ENCODE peak calls at places on chromosome 15, in five cellular contexts. B, W, Q, R and G are unnamed samples. For H3K36me3 and H3K4me1, the result is how much of the 10 kb centered on the place peaks cover.

GRCh38 chr15:70029297-70029701 is 68.4 kb downstream of the TLE3 start:
- DNase-seq in Q (no peak), B (no peak), R (no peak), W (peak), G (no peak)

GRCh38 chr15:40287968-40288367 is 5.1 kb upstream of the ANKRD63 start:
- DNase-seq in Q (no peak), B (no peak), R (no peak), W (no peak), G (no peak)

GRCh38 chr15:81825136-81825535 is 220.7 kb downstream of the MEX3B start:
- DNase-seq in B (no peak), W (no peak), R (no peak), Q (no peak), G (no peak)

GRCh38 chr15:88834211-88834812 is 31.1 kb downstream of the ACAN start:
- DNase-seq in W (peak), Q (peak), R (peak), B (peak), G (peak)

GRCh38 chr15:88894819-88895767 is at the start of gene HAPLN3:
- DNase-seq in W (peak), Q (peak), B (peak), R (peak), G (peak)

GRCh38 chr15:57060799-57061198 is 142.4 kb downstream of the TCF12 start:
- DNase-seq in R (no peak), Q (peak), W (no peak), B (peak), G (no peak)

GRCh38 chr15:62153228-62153627 is 11.9 kb downstream of the C2CD4B start:
- DNase-seq in R (no peak), B (no peak), Q (no peak), W (no peak), G (no peak)

GRCh38 chr15:48703544-48703943 is 58.0 kb upstream of the FBN1 start:
- DNase-seq in R (no peak), B (no peak), Q (no peak), W (no peak), G (no peak)

GRCh38 chr15:85588657-85589056 is 206.1 kb downstream of the KLHL25 start:
- DNase-seq in W (no peak), B (peak), R (no peak), Q (no peak), G (peak)

GRCh38 chr15:38072507-38073277 is 138.3 kb downstream of the TMCO5A start:
- DNase-seq in B (peak), W (peak), R (peak), Q (peak), G (peak)

GRCh38 chr15:41573396-41573795 is 14.4 kb downstream of the TYRO3 start:
- DNase-seq in B (no peak), W (no peak), R (no peak), Q (no peak), G (no peak)

GRCh38 chr15:74837482-74837881 is 5.5 kb downstream of the ULK3 start:
- DNase-seq in Q (no peak), W (no peak), B (no peak), R (no peak), G (no peak)

GRCh38 chr15:60917469-60918130 is 311.5 kb downstream of the RORA start:
- DNase-seq in W (peak), Q (no peak), R (no peak), B (no peak), G (no peak)

GRCh38 chr15:66912441-66912840 is 153.0 kb upstream of the SMAD3 start:
- DNase-seq in Q (no peak), B (no peak), R (no peak), W (no peak), G (no peak)

GRCh38 chr15:64857421-64857820 is 15.7 kb downstream of the PLEKHO2 start:
- DNase-seq in Q (no peak), B (peak), R (peak), W (no peak), G (no peak)

GRCh38 chr15:50418041-50418583 is 6.1 kb upstream of the USP8 start:
- DNase-seq in W (no peak), R (no peak), Q (no peak), B (peak), G (no peak)

GRCh38 chr15:90219421-90220141 is 14.2 kb downstream of the CIB1 start:
- DNase-seq in B (no peak), R (peak), Q (peak), W (peak), G (no peak)

GRCh38 chr15:73928241-73928579 is 1.9 kb downstream of the LOXL1 start:
- DNase-seq in B (no peak), Q (no peak), W (no peak), R (no peak), G (no peak)

GRCh38 chr15:90666135-90666909 is 50.8 kb upstream of the BLM start:
- DNase-seq in R (no peak), Q (no peak), B (no peak), W (no peak), G (no peak)

GRCh38 chr15:57462391-57462790 is 86.1 kb downstream of the CGNL1 start:
- DNase-seq in R (no peak), W (no peak), B (peak), Q (peak), G (no peak)

GRCh38 chr15:90956551-90957104 is 1.9 kb downstream of the RCCD1 start:
- DNase-seq in Q (peak), W (peak), R (peak), B (peak), G (peak)

GRCh38 chr15:92951800-92952199 is 51.7 kb downstream of the CHD2 start:
- DNase-seq in B (no peak), R (no peak), W (no peak), Q (no peak), G (no peak)
- H3K36me3 ChIP-seq in B (half or more), R (half or more), W (under half), Q (under half), G (under half)

DNA sequence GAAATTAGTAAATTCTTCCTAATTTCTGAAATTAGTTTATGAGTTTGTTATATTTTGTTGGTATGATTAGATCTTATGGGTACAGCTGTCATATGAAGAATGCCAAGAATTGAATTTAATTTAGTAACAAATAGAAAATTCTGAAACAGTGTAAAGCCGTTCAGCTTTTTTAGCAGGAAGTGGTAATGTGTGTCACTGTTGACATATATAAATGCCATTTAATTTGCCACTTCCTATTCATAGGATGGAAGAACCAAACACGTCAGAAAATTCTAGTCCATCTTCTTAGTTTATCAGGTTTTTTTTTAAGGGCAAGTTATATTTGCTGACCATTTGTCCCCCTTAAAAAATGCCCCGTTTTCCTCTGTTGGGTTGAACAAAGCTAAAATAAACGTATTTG is 43.0 kb downstream of the RAB8B start:
- DNase-seq in W (no peak), Q (peak), R (no peak), B (no peak), G (no peak)
- H3K4me1 ChIP-seq in W (under half), Q (half or more), R (under half), B (under half), G (under half)

DNA sequence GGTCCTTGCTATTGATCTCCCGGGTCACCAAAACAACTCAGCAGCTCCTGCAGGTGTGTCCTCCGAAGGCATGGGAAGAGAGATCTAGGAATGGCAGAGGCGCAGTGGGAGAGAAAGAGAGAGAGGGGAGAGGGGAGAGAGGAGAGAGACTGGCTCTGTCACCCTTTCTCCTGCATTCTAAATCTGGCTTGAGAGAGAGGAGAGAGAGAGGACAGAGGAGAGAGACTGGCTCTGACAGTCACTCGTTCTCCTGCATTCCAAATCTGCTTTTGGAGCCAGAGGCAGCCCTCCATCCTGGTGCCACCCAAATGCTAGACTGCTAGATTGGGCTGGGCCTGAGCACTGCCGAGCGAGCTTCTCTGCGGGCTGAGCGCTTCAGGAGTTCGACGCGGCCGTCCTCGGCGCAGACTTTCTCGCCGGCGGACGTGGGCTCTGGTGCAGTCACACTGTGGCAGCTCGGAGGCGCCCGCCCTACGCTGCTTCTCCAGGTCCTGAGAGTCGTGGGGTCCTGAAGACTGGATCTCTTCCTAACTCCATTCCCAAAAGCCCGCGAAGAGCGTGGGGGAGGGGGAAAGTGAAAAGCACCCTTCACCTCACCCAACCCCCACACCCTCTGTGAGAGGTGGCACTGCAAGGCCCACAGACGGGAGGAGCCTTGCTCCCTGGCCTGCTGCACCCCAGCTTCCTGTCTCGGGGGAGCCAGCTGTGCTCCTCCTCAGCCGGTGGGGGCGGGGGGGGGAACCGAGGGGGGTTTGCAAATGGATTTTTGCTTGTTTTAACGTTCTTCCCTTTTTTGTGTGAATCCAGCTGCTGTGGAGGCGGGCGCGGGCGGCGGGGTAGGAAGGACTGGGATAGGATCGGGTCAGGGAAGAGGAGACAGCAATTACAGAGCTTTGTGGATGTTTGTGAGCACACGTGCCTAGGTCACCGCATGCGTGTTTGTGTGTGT is 222.3 kb downstream of the MEIS2 start:
- DNase-seq in B (no peak), R (peak), W (no peak), Q (no peak), G (no peak)
- H3K4me3 ChIP-seq in B (no peak), R (peak), W (no peak), Q (no peak), G (no peak)

GRCh38 chr15:100615801-100616200 is 13.4 kb downstream of the ASB7 start:
- DNase-seq in B (no peak), W (no peak), R (no peak), Q (no peak), G (no peak)
- H3K36me3 ChIP-seq in B (under half), W (under half), R (under half), Q (under half), G (under half)

DNA sequence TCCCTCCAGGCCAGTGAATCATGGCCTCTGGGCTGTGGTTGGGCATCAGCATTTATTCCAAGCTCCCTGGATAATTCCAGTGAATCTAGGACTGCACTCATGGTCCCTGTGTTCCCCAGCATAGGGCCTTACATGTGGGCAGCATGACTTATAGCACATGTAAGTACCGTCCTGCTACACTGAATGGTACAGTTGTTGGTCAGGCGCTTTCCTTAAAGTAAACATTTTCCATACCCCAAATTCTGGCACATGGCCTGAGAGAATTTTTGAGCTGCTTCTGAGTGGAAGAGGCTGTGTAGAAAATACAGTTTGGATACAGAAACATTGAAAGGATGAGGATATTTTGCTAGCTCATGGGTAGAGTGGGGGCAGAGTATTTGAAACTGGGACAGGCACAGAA is 27.5 kb downstream of the CORO2B start:
- DNase-seq in R (no peak), W (no peak), B (no peak), Q (no peak), G (no peak)
- H3K4me1 ChIP-seq in R (under half), W (under half), B (under half), Q (under half), G (under half)

GRCh38 chr15:95503640-95504225 is 826.8 kb upstream of the NR2F2 start:
- DNase-seq in R (no peak), Q (no peak), W (no peak), B (peak), G (no peak)

GRCh38 chr15:95499397-95499796 is 831.1 kb upstream of the NR2F2 start:
- DNase-seq in B (no peak), R (no peak), W (no peak), Q (peak), G (no peak)

GRCh38 chr15:95498956-95499355 is 831.5 kb upstream of the NR2F2 start:
- DNase-seq in Q (peak), R (no peak), B (no peak), W (no peak), G (no peak)

GRCh38 chr15:95503107-95503506 is 827.4 kb upstream of the NR2F2 start:
- DNase-seq in R (no peak), W (no peak), Q (no peak), B (no peak), G (no peak)

DNA sequence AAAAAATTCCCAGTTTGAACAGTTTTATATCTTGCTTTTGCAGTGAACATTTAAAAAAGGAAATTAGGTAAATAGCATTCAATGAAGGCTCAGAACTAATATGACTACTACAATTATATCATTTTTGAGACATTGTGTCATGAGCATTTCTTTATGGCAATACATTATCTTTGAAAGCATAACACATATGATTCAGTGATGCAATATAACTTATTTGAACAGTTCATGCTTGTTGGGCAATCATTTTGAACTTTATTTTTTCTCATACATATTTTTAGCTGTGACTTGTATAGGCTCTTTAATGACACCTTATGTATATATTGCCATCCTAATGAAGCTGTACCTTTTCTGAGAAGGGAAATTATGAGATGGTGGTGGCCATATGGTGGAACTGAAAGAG is 828.6 kb upstream of the NR2F2 start:
- DNase-seq in Q (no peak), W (no peak), R (no peak), B (no peak), G (no peak)
- H3K4me3 ChIP-seq in Q (no peak), W (no peak), R (no peak), B (no peak), G (no peak)